ENCODE peak calls at places on chromosomes 7 and 10, in five cellular contexts. One of them, this sample, is unnamed.
A peak's percentile ranks its signal among the peaks of the same experiment; 100 is the strongest.

GRCh38 chr10:132959296-132959961 is 17.1 kb upstream of the CFAP46 start:
- DNase-seq in GM12878: no peak
- DNase-seq in neural progenitor cell: no peak
- DNase-seq in PC-3: no peak
- DNase-seq in GM23248: no peak
- DNase-seq in this sample: no peak

GRCh38 chr10:101827919-101828600 is 9.8 kb upstream of the OGA start:
- DNase-seq in GM23248: no peak
- DNase-seq in PC-3: no peak
- DNase-seq in GM12878: no peak
- DNase-seq in neural progenitor cell: no peak
- DNase-seq in this sample: no peak

GRCh38 chr10:106711313-106711906 is 453.1 kb downstream of the SORCS1 start:
- DNase-seq in GM12878: no peak
- DNase-seq in GM23248: peak; percentile 28
- DNase-seq in neural progenitor cell: peak; percentile 41
- DNase-seq in PC-3: peak; percentile 42
- DNase-seq in this sample: no peak

GRCh38 chr10:123241391-123242141 is 87.4 kb downstream of the BUB3 start:
- DNase-seq in GM23248: no peak
- DNase-seq in PC-3: no peak
- DNase-seq in neural progenitor cell: no peak
- DNase-seq in GM12878: no peak
- DNase-seq in this sample: no peak

GRCh38 chr10:132562177-132562915 is 24.8 kb downstream of the INPP5A start:
- DNase-seq in GM12878: no peak
- DNase-seq in PC-3: no peak
- DNase-seq in neural progenitor cell: no peak
- DNase-seq in GM23248: no peak
- DNase-seq in this sample: no peak

GRCh38 chr10:93081296-93081695 is 7.6 kb downstream of the CYP26A1 start:
- DNase-seq in GM23248: no peak
- DNase-seq in GM12878: no peak
- DNase-seq in neural progenitor cell: no peak
- DNase-seq in PC-3: no peak
- DNase-seq in this sample: no peak

GRCh38 chr10:84063440-84063839 is 75.9 kb upstream of the GHITM start:
- DNase-seq in GM23248: no peak
- DNase-seq in PC-3: no peak
- DNase-seq in GM12878: no peak
- DNase-seq in neural progenitor cell: no peak
- DNase-seq in this sample: no peak

GRCh38 chr7:66627151-66627681 is 1.5 kb upstream of the KCTD7 start:
- DNase-seq in GM12878: no peak
- DNase-seq in neural progenitor cell: no peak
- DNase-seq in PC-3: no peak
- DNase-seq in GM23248: peak; percentile 85
- DNase-seq in this sample: no peak

GRCh38 chr7:129143724-129144094 is 798 bp upstream of the TSPAN33 start:
- DNase-seq in GM12878: no peak
- DNase-seq in neural progenitor cell: peak; percentile 34
- DNase-seq in GM23248: no peak
- DNase-seq in PC-3: no peak
- DNase-seq in this sample: no peak

GRCh38 chr7:11228515-11228914 is 254.8 kb downstream of the PHF14 start:
- DNase-seq in GM23248: peak; percentile 13
- DNase-seq in PC-3: peak; percentile 15
- DNase-seq in GM12878: no peak
- DNase-seq in neural progenitor cell: no peak
- DNase-seq in this sample: no peak

GRCh38 chr7:84237533-84238173 is 43.1 kb upstream of the SEMA3A start:
- DNase-seq in neural progenitor cell: no peak
- DNase-seq in GM12878: no peak
- DNase-seq in PC-3: peak; percentile 97
- DNase-seq in GM23248: peak; percentile 93
- DNase-seq in this sample: no peak

GRCh38 chr10:44386546-44387052 is 1.7 kb upstream of the CXCL12 start:
- DNase-seq in neural progenitor cell: peak; percentile 89
- DNase-seq in PC-3: peak; percentile 73
- DNase-seq in GM12878: no peak
- DNase-seq in GM23248: peak; percentile 88
- DNase-seq in this sample: peak; percentile 42

GRCh38 chr10:52966904-52967303 is 194.3 kb upstream of the MBL2 start:
- DNase-seq in PC-3: no peak
- DNase-seq in GM23248: no peak
- DNase-seq in neural progenitor cell: no peak
- DNase-seq in GM12878: no peak
- DNase-seq in this sample: no peak

GRCh38 chr10:121373411-121373810 is 224.8 kb downstream of the FGFR2 start:
- DNase-seq in PC-3: no peak
- DNase-seq in GM12878: no peak
- DNase-seq in neural progenitor cell: no peak
- DNase-seq in GM23248: no peak
- DNase-seq in this sample: no peak

GRCh38 chr7:39735903-39736302 is 112.5 kb downstream of the RALA start:
- DNase-seq in GM12878: peak; percentile 19
- DNase-seq in PC-3: no peak
- DNase-seq in neural progenitor cell: no peak
- DNase-seq in GM23248: no peak
- DNase-seq in this sample: no peak

GRCh38 chr7:77734590-77735421 is 38.5 kb downstream of the RSBN1L start:
- DNase-seq in GM12878: no peak
- DNase-seq in GM23248: no peak
- DNase-seq in PC-3: no peak
- DNase-seq in neural progenitor cell: no peak
- DNase-seq in this sample: no peak

GRCh38 chr7:43479042-43479441 is 103.9 kb upstream of the STK17A start:
- DNase-seq in PC-3: peak; percentile 31
- DNase-seq in GM12878: no peak
- DNase-seq in GM23248: no peak
- DNase-seq in neural progenitor cell: no peak
- DNase-seq in this sample: no peak

GRCh38 chr10:63266337-63267327 is 133.5 kb downstream of the NRBF2 start:
- DNase-seq in GM12878: no peak
- DNase-seq in GM23248: peak; percentile 21
- DNase-seq in PC-3: peak; percentile 53
- DNase-seq in neural progenitor cell: peak; percentile 8
- DNase-seq in this sample: no peak

GRCh38 chr7:102304668-102305067 is 18.0 kb downstream of the SH2B2 start:
- DNase-seq in PC-3: no peak
- DNase-seq in neural progenitor cell: no peak
- DNase-seq in GM23248: no peak
- DNase-seq in GM12878: no peak
- DNase-seq in this sample: no peak

GRCh38 chr7:151271699-151272355 is 23.3 kb upstream of the SMARCD3 start:
- DNase-seq in neural progenitor cell: no peak
- DNase-seq in PC-3: no peak
- DNase-seq in GM12878: no peak
- DNase-seq in GM23248: peak; percentile 53
- DNase-seq in this sample: peak; percentile 64

GRCh38 chr7:115940462-115941060 is 90.0 kb downstream of the TFEC start:
- DNase-seq in GM12878: no peak
- DNase-seq in PC-3: no peak
- DNase-seq in GM23248: peak; percentile 10
- DNase-seq in neural progenitor cell: no peak
- DNase-seq in this sample: no peak

GRCh38 chr10:104614245-104614831 is 26.8 kb upstream of the SORCS3 start:
- DNase-seq in neural progenitor cell: peak; percentile 36
- DNase-seq in GM12878: no peak
- DNase-seq in GM23248: peak; percentile 57
- DNase-seq in PC-3: peak; percentile 51
- DNase-seq in this sample: peak; percentile 25

GRCh38 chr7:92255308-92255707 is 9.5 kb downstream of the ANKIB1 start:
- DNase-seq in PC-3: peak; percentile 59
- DNase-seq in GM23248: peak; percentile 95
- DNase-seq in neural progenitor cell: no peak
- DNase-seq in GM12878: no peak
- DNase-seq in this sample: peak; percentile 30

GRCh38 chr7:101996131-101996691 is 178.8 kb downstream of the CUX1 start:
- DNase-seq in GM12878: no peak
- DNase-seq in GM23248: no peak
- DNase-seq in neural progenitor cell: no peak
- DNase-seq in PC-3: no peak
- DNase-seq in this sample: no peak

GRCh38 chr10:96650958-96651357 is 64.1 kb upstream of the TM9SF3 start:
- DNase-seq in PC-3: no peak
- DNase-seq in neural progenitor cell: no peak
- DNase-seq in GM12878: no peak
- DNase-seq in GM23248: no peak
- DNase-seq in this sample: no peak

GRCh38 chr10:73892314-73893080 is 18.1 kb upstream of the CAMK2G start:
- DNase-seq in GM12878: no peak
- DNase-seq in PC-3: peak; percentile 99
- DNase-seq in GM23248: peak; percentile 75
- DNase-seq in neural progenitor cell: no peak
- DNase-seq in this sample: no peak

GRCh38 chr7:73442903-73443542 is 9.4 kb downstream of the FZD9 start:
- DNase-seq in GM12878: no peak
- DNase-seq in GM23248: no peak
- DNase-seq in PC-3: no peak
- DNase-seq in neural progenitor cell: no peak
- DNase-seq in this sample: no peak

GRCh38 chr10:113095419-113095818 is 145.4 kb downstream of the TCF7L2 start:
- DNase-seq in PC-3: no peak
- DNase-seq in GM12878: no peak
- DNase-seq in neural progenitor cell: no peak
- DNase-seq in GM23248: no peak
- DNase-seq in this sample: no peak

GRCh38 chr10:110304394-110304779 is 333 bp downstream of the SMNDC1 start:
- DNase-seq in PC-3: no peak
- DNase-seq in GM12878: no peak
- DNase-seq in GM23248: peak; percentile 75
- DNase-seq in neural progenitor cell: peak; percentile 80
- DNase-seq in this sample: no peak

GRCh38 chr7:5177060-5177459 is 13.0 kb upstream of the WIPI2 start:
- DNase-seq in neural progenitor cell: peak; percentile 43
- DNase-seq in PC-3: peak; percentile 60
- DNase-seq in GM23248: peak; percentile 88
- DNase-seq in GM12878: no peak
- DNase-seq in this sample: peak; percentile 54

GRCh38 chr10:54094321-54094720 is 706.7 kb downstream of the PCDH15 start:
- DNase-seq in PC-3: no peak
- DNase-seq in neural progenitor cell: no peak
- DNase-seq in GM12878: no peak
- DNase-seq in GM23248: no peak
- DNase-seq in this sample: no peak

GRCh38 chr7:128450409-128450808 is 5.3 kb upstream of the HILPDA start:
- DNase-seq in GM12878: no peak
- DNase-seq in PC-3: no peak
- DNase-seq in GM23248: no peak
- DNase-seq in neural progenitor cell: no peak
- DNase-seq in this sample: no peak

GRCh38 chr10:43436291-43437140 is at the start of gene ZNF487:
- DNase-seq in GM12878: no peak
- DNase-seq in PC-3: peak; percentile 93
- DNase-seq in neural progenitor cell: peak; percentile 94
- DNase-seq in GM23248: peak; percentile 95
- DNase-seq in this sample: peak; percentile 97

GRCh38 chr10:32417906-32418547 is 27.9 kb upstream of the CCDC7 start:
- DNase-seq in neural progenitor cell: no peak
- DNase-seq in GM12878: no peak
- DNase-seq in GM23248: peak; percentile 77
- DNase-seq in PC-3: no peak
- DNase-seq in this sample: no peak

GRCh38 chr10:32413513-32413912 is 32.4 kb upstream of the CCDC7 start:
- DNase-seq in GM12878: no peak
- DNase-seq in GM23248: peak; percentile 95
- DNase-seq in neural progenitor cell: no peak
- DNase-seq in PC-3: peak; percentile 96
- DNase-seq in this sample: peak; percentile 21

GRCh38 chr10:32419615-32420014 is 26.3 kb upstream of the CCDC7 start:
- DNase-seq in PC-3: peak; percentile 37
- DNase-seq in neural progenitor cell: no peak
- DNase-seq in GM12878: no peak
- DNase-seq in GM23248: no peak
- DNase-seq in this sample: no peak

GRCh38 chr10:32415361-32415760 is 30.6 kb upstream of the CCDC7 start:
- DNase-seq in GM23248: no peak
- DNase-seq in neural progenitor cell: no peak
- DNase-seq in PC-3: no peak
- DNase-seq in GM12878: no peak
- DNase-seq in this sample: no peak

GRCh38 chr10:32418572-32418971 is 27.4 kb upstream of the CCDC7 start:
- DNase-seq in neural progenitor cell: no peak
- DNase-seq in PC-3: no peak
- DNase-seq in GM12878: no peak
- DNase-seq in GM23248: no peak
- DNase-seq in this sample: no peak
- TF ChIP-seq EZH2 in neural progenitor cell: no peak
- TF ChIP-seq EZH2 in PC-3: no peak
- TF ChIP-seq EZH2 in GM12878: no peak
- TF ChIP-seq EZH2 in GM23248: no peak
- TF ChIP-seq EZH2 in this sample: no peak

GRCh38 chr7:50304158-50304910 is at the start of gene IKZF1:
- DNase-seq in neural progenitor cell: peak; percentile 80
- DNase-seq in GM23248: peak; percentile 9
- DNase-seq in PC-3: no peak
- DNase-seq in GM12878: no peak
- DNase-seq in this sample: no peak
- TF ChIP-seq EZH2 in neural progenitor cell: no peak
- TF ChIP-seq EZH2 in GM23248: no peak
- TF ChIP-seq EZH2 in PC-3: no peak
- TF ChIP-seq EZH2 in GM12878: no peak
- TF ChIP-seq EZH2 in this sample: no peak

DNA sequence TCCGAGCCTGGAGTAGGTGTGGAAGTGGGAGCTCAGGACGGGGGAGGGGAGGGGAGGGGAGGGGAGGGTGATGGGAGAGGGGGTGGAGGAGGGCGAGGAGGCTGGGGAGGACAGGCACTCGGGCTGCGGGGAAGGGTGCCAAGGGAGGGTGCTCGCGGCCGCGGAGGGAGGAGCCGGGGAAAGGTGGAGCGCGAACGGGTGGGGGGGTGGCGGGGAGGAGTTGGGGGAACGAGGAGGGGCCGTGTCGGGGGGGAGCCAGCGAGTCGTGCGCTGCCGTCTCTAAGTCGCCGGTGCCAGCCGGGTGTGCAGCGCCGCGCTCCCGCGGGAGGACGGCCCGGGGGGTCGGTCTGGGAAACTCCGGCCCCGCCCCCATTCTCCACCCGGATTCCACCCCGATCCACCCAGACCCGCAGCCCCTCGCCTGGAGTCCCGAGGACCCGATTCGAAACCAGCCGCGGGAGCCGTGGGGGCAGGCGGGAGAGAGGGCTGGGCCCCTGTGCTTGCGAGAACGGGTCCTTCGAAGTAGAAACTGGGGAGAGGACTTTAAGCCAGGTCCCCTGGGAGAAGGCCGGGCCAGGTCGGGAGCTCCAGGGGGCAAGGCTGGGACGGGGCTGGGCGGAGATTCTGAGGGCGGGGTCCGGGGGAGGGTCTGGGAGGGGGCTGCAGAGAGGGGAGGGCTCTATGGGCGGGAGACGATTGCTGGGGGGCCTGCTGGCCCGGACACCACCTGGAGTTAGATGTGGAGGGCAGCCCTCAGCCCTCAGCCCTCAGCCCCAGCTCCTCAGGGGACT is at the start of gene ZNF467:
- DNase-seq in GM23248: peak; percentile 21
- DNase-seq in neural progenitor cell: peak; percentile 52
- DNase-seq in GM12878: no peak
- DNase-seq in PC-3: peak; percentile 28
- DNase-seq in this sample: no peak
- TF ChIP-seq EZH2 in GM23248: no peak
- TF ChIP-seq EZH2 in neural progenitor cell: peak; percentile 79
- TF ChIP-seq EZH2 in GM12878: no peak
- TF ChIP-seq EZH2 in PC-3: no peak
- TF ChIP-seq EZH2 in this sample: no peak

GRCh38 chr7:155277385-155277994 is 20.2 kb upstream of the INSIG1 start:
- DNase-seq in PC-3: peak; percentile 48
- DNase-seq in neural progenitor cell: no peak
- DNase-seq in GM12878: no peak
- DNase-seq in GM23248: peak; percentile 38
- DNase-seq in this sample: no peak
- TF ChIP-seq EZH2 in PC-3: no peak
- TF ChIP-seq EZH2 in neural progenitor cell: no peak
- TF ChIP-seq EZH2 in GM12878: no peak
- TF ChIP-seq EZH2 in GM23248: no peak
- TF ChIP-seq EZH2 in this sample: no peak